ENCODE peak calls at places on chromosome 1, in ten cellular contexts. One of them, this sample, is unnamed.

GRCh38 chr1:96979869-96980268 is 258.3 kb downstream of the PTBP2 start:
- DNase-seq in GM12891: no peak
- DNase-seq in Panc1: no peak
- DNase-seq in K562: no peak
- DNase-seq in breast epithelium: no peak
- DNase-seq in HL-60: no peak
- DNase-seq in stomach: no peak
- DNase-seq in SK-N-SH: no peak
- DNase-seq in HCT116: no peak
- DNase-seq in GM23338: no peak
- DNase-seq in this sample: no peak

GRCh38 chr1:113439272-113439660 is 49.0 kb downstream of the MAGI3 start:
- DNase-seq in GM12891: no peak
- DNase-seq in breast epithelium: no peak
- DNase-seq in Panc1: no peak
- DNase-seq in K562: no peak
- DNase-seq in HL-60: no peak
- DNase-seq in stomach: no peak
- DNase-seq in SK-N-SH: no peak
- DNase-seq in GM23338: no peak
- DNase-seq in HCT116: no peak
- DNase-seq in this sample: no peak

GRCh38 chr1:219798283-219799030 is 129.9 kb downstream of the SLC30A10 start:
- DNase-seq in HCT116: no peak
- DNase-seq in Panc1: no peak
- DNase-seq in GM12891: no peak
- DNase-seq in HL-60: no peak
- DNase-seq in GM23338: no peak
- DNase-seq in SK-N-SH: no peak
- DNase-seq in stomach: no peak
- DNase-seq in breast epithelium: no peak
- DNase-seq in K562: no peak
- DNase-seq in this sample: no peak

GRCh38 chr1:85372683-85373446 is 92.1 kb downstream of the DDAH1 start:
- DNase-seq in K562: no peak
- DNase-seq in GM23338: no peak
- DNase-seq in GM12891: no peak
- DNase-seq in breast epithelium: no peak
- DNase-seq in Panc1: no peak
- DNase-seq in stomach: no peak
- DNase-seq in HL-60: no peak
- DNase-seq in HCT116: no peak
- DNase-seq in SK-N-SH: no peak
- DNase-seq in this sample: no peak

GRCh38 chr1:161439280-161440232 is 65.7 kb upstream of the FCGR2A start:
- DNase-seq in SK-N-SH: peak
- DNase-seq in breast epithelium: peak
- DNase-seq in K562: peak
- DNase-seq in GM23338: peak
- DNase-seq in stomach: no peak
- DNase-seq in GM12891: peak
- DNase-seq in HCT116: no peak
- DNase-seq in Panc1: no peak
- DNase-seq in HL-60: peak
- DNase-seq in this sample: peak

GRCh38 chr1:170518965-170519364 is 13.0 kb upstream of the GORAB start:
- DNase-seq in stomach: no peak
- DNase-seq in Panc1: no peak
- DNase-seq in HCT116: no peak
- DNase-seq in SK-N-SH: no peak
- DNase-seq in GM23338: no peak
- DNase-seq in HL-60: no peak
- DNase-seq in K562: no peak
- DNase-seq in breast epithelium: no peak
- DNase-seq in GM12891: no peak
- DNase-seq in this sample: no peak

GRCh38 chr1:169989246-169989645 is 85.2 kb downstream of the KIFAP3 start:
- DNase-seq in Panc1: no peak
- DNase-seq in K562: no peak
- DNase-seq in stomach: no peak
- DNase-seq in GM23338: no peak
- DNase-seq in HCT116: no peak
- DNase-seq in breast epithelium: no peak
- DNase-seq in GM12891: no peak
- DNase-seq in SK-N-SH: no peak
- DNase-seq in HL-60: no peak
- DNase-seq in this sample: no peak

GRCh38 chr1:2606806-2607680 is 20.5 kb downstream of the PRXL2B start:
- DNase-seq in K562: no peak
- DNase-seq in HCT116: no peak
- DNase-seq in HL-60: no peak
- DNase-seq in GM12891: peak
- DNase-seq in stomach: no peak
- DNase-seq in SK-N-SH: peak
- DNase-seq in Panc1: no peak
- DNase-seq in GM23338: no peak
- DNase-seq in breast epithelium: no peak
- DNase-seq in this sample: no peak

GRCh38 chr1:189220750-189221149 is 1256.9 kb downstream of the BRINP3 start:
- DNase-seq in GM12891: no peak
- DNase-seq in stomach: no peak
- DNase-seq in HL-60: no peak
- DNase-seq in HCT116: no peak
- DNase-seq in GM23338: peak
- DNase-seq in K562: peak
- DNase-seq in SK-N-SH: peak
- DNase-seq in Panc1: no peak
- DNase-seq in breast epithelium: no peak
- DNase-seq in this sample: no peak

GRCh38 chr1:91604632-91605031 is 104.0 kb downstream of the CDC7 start:
- DNase-seq in stomach: no peak
- DNase-seq in SK-N-SH: no peak
- DNase-seq in HCT116: no peak
- DNase-seq in GM12891: no peak
- DNase-seq in breast epithelium: no peak
- DNase-seq in Panc1: no peak
- DNase-seq in GM23338: no peak
- DNase-seq in HL-60: no peak
- DNase-seq in K562: no peak
- DNase-seq in this sample: no peak

GRCh38 chr1:213296558-213296957 is 245.5 kb downstream of the RPS6KC1 start:
- DNase-seq in Panc1: no peak
- DNase-seq in SK-N-SH: no peak
- DNase-seq in stomach: no peak
- DNase-seq in K562: no peak
- DNase-seq in HCT116: no peak
- DNase-seq in breast epithelium: no peak
- DNase-seq in GM23338: no peak
- DNase-seq in HL-60: no peak
- DNase-seq in GM12891: no peak
- DNase-seq in this sample: no peak

GRCh38 chr1:16208270-16208987 is 4.0 kb downstream of the ARHGEF19 start:
- DNase-seq in SK-N-SH: no peak
- DNase-seq in HL-60: no peak
- DNase-seq in HCT116: no peak
- DNase-seq in GM12891: no peak
- DNase-seq in GM23338: no peak
- DNase-seq in Panc1: no peak
- DNase-seq in stomach: no peak
- DNase-seq in K562: peak
- DNase-seq in breast epithelium: no peak
- DNase-seq in this sample: no peak

GRCh38 chr1:24138481-24139158 is 4.3 kb downstream of the IL22RA1 start:
- DNase-seq in HCT116: no peak
- DNase-seq in stomach: no peak
- DNase-seq in GM23338: no peak
- DNase-seq in HL-60: no peak
- DNase-seq in Panc1: no peak
- DNase-seq in GM12891: no peak
- DNase-seq in K562: no peak
- DNase-seq in SK-N-SH: no peak
- DNase-seq in breast epithelium: no peak
- DNase-seq in this sample: no peak

GRCh38 chr1:248696261-248696660 is 6.3 kb downstream of the OR14I1 start:
- DNase-seq in K562: no peak
- DNase-seq in GM12891: no peak
- DNase-seq in breast epithelium: no peak
- DNase-seq in HL-60: peak
- DNase-seq in stomach: peak
- DNase-seq in SK-N-SH: peak
- DNase-seq in HCT116: no peak
- DNase-seq in Panc1: no peak
- DNase-seq in GM23338: no peak
- DNase-seq in this sample: no peak

GRCh38 chr1:236083650-236084385 is 18.9 kb upstream of the NID1 start:
- DNase-seq in GM12891: no peak
- DNase-seq in breast epithelium: no peak
- DNase-seq in HL-60: no peak
- DNase-seq in Panc1: no peak
- DNase-seq in HCT116: no peak
- DNase-seq in stomach: no peak
- DNase-seq in SK-N-SH: no peak
- DNase-seq in K562: no peak
- DNase-seq in GM23338: no peak
- DNase-seq in this sample: no peak

GRCh38 chr1:248881261-248881660 is 22.4 kb upstream of the ZNF692 start:
- DNase-seq in HCT116: no peak
- DNase-seq in GM12891: no peak
- DNase-seq in GM23338: no peak
- DNase-seq in SK-N-SH: no peak
- DNase-seq in breast epithelium: no peak
- DNase-seq in Panc1: no peak
- DNase-seq in HL-60: no peak
- DNase-seq in stomach: no peak
- DNase-seq in K562: no peak
- DNase-seq in this sample: no peak

GRCh38 chr1:84272401-84272800 is 29.1 kb upstream of the SAMD13 start:
- DNase-seq in GM23338: peak
- DNase-seq in stomach: peak
- DNase-seq in K562: no peak
- DNase-seq in Panc1: no peak
- DNase-seq in HCT116: no peak
- DNase-seq in HL-60: no peak
- DNase-seq in SK-N-SH: no peak
- DNase-seq in breast epithelium: peak
- DNase-seq in GM12891: no peak
- DNase-seq in this sample: no peak

GRCh38 chr1:197604327-197604726 is 171.0 kb downstream of the DENND1B start:
- DNase-seq in Panc1: no peak
- DNase-seq in GM12891: no peak
- DNase-seq in HL-60: no peak
- DNase-seq in GM23338: no peak
- DNase-seq in HCT116: no peak
- DNase-seq in stomach: no peak
- DNase-seq in breast epithelium: no peak
- DNase-seq in K562: no peak
- DNase-seq in SK-N-SH: no peak
- DNase-seq in this sample: no peak

DNA sequence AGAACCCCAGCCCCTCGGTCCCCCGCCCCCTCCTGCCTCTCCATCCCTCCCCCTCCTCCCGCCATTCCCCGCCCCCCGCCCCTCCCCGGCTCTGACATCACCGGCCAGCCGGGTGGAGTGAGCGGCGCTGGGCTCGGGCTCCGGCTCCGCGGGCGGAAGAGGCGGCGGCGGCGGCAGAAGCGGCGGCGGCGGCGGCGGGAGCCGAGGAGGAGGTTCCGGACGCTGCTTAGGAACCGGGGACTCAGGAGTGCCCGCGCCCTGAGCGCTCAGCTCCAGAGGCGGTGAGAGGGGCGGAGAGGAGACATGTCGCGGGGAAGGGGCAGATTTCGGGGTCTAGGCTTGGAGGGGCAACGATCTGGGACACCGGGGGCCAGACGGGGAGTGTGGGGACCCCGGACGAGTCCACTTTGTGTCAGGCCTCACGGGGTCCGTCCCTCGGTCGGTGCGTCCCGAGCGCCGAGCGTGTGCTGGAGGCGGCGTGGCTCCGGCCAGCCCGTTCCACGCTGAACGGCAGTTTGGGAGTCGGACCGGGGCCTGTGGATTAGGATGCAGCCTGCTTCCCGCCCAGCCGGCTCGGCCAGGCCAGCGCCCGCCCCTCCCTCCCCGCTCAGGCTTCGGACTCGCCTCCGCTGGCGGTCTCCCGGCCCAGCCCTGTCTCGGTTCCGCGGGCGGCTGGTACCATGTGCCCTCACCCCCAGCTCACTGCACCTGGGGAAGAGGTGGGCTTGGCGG is at the start of gene PEA15:
- DNase-seq in HL-60: peak
- DNase-seq in stomach: peak
- DNase-seq in K562: peak
- DNase-seq in breast epithelium: peak
- DNase-seq in GM23338: peak
- DNase-seq in HCT116: peak
- DNase-seq in SK-N-SH: peak
- DNase-seq in Panc1: no peak
- DNase-seq in GM12891: peak
- DNase-seq in this sample: peak
- TF ChIP-seq POLR2AphosphoS5 in HL-60: no peak
- TF ChIP-seq POLR2AphosphoS5 in stomach: peak
- TF ChIP-seq POLR2AphosphoS5 in K562: no peak
- TF ChIP-seq POLR2AphosphoS5 in breast epithelium: peak
- TF ChIP-seq POLR2AphosphoS5 in GM23338: peak
- TF ChIP-seq POLR2AphosphoS5 in HCT116: peak
- TF ChIP-seq POLR2AphosphoS5 in SK-N-SH: no peak
- TF ChIP-seq POLR2AphosphoS5 in Panc1: no peak
- TF ChIP-seq POLR2AphosphoS5 in GM12891: no peak
- TF ChIP-seq POLR2AphosphoS5 in this sample: peak

GRCh38 chr1:177172866-177173265 is 2.1 kb downstream of the BRINP2 start:
- DNase-seq in SK-N-SH: no peak
- DNase-seq in HL-60: no peak
- DNase-seq in stomach: no peak
- DNase-seq in K562: no peak
- DNase-seq in Panc1: no peak
- DNase-seq in breast epithelium: no peak
- DNase-seq in GM23338: no peak
- DNase-seq in HCT116: no peak
- DNase-seq in GM12891: no peak
- DNase-seq in this sample: no peak
- TF ChIP-seq POLR2AphosphoS5 in SK-N-SH: no peak
- TF ChIP-seq POLR2AphosphoS5 in HL-60: no peak
- TF ChIP-seq POLR2AphosphoS5 in stomach: no peak
- TF ChIP-seq POLR2AphosphoS5 in K562: no peak
- TF ChIP-seq POLR2AphosphoS5 in Panc1: no peak
- TF ChIP-seq POLR2AphosphoS5 in breast epithelium: no peak
- TF ChIP-seq POLR2AphosphoS5 in GM23338: no peak
- TF ChIP-seq POLR2AphosphoS5 in HCT116: no peak
- TF ChIP-seq POLR2AphosphoS5 in GM12891: no peak
- TF ChIP-seq POLR2AphosphoS5 in this sample: no peak

GRCh38 chr1:89719502-89720306 is 86.8 kb downstream of the LRRC8C start:
- DNase-seq in GM23338: no peak
- DNase-seq in K562: no peak
- DNase-seq in Panc1: no peak
- DNase-seq in stomach: no peak
- DNase-seq in HCT116: no peak
- DNase-seq in HL-60: peak
- DNase-seq in breast epithelium: no peak
- DNase-seq in SK-N-SH: peak
- DNase-seq in GM12891: peak
- DNase-seq in this sample: no peak
- TF ChIP-seq POLR2AphosphoS5 in GM23338: no peak
- TF ChIP-seq POLR2AphosphoS5 in K562: no peak
- TF ChIP-seq POLR2AphosphoS5 in Panc1: no peak
- TF ChIP-seq POLR2AphosphoS5 in stomach: no peak
- TF ChIP-seq POLR2AphosphoS5 in HCT116: no peak
- TF ChIP-seq POLR2AphosphoS5 in HL-60: no peak
- TF ChIP-seq POLR2AphosphoS5 in breast epithelium: no peak
- TF ChIP-seq POLR2AphosphoS5 in SK-N-SH: no peak
- TF ChIP-seq POLR2AphosphoS5 in GM12891: no peak
- TF ChIP-seq POLR2AphosphoS5 in this sample: no peak

GRCh38 chr1:51622455-51622913 is 5.6 kb downstream of the OSBPL9 start:
- DNase-seq in Panc1: peak
- DNase-seq in K562: peak
- DNase-seq in stomach: peak
- DNase-seq in GM12891: no peak
- DNase-seq in breast epithelium: peak
- DNase-seq in SK-N-SH: no peak
- DNase-seq in HL-60: peak
- DNase-seq in HCT116: peak
- DNase-seq in GM23338: peak
- DNase-seq in this sample: no peak
- TF ChIP-seq POLR2AphosphoS5 in Panc1: no peak
- TF ChIP-seq POLR2AphosphoS5 in K562: peak
- TF ChIP-seq POLR2AphosphoS5 in stomach: peak
- TF ChIP-seq POLR2AphosphoS5 in GM12891: no peak
- TF ChIP-seq POLR2AphosphoS5 in breast epithelium: peak
- TF ChIP-seq POLR2AphosphoS5 in SK-N-SH: no peak
- TF ChIP-seq POLR2AphosphoS5 in HL-60: no peak
- TF ChIP-seq POLR2AphosphoS5 in HCT116: peak
- TF ChIP-seq POLR2AphosphoS5 in GM23338: no peak
- TF ChIP-seq POLR2AphosphoS5 in this sample: no peak